ENCODE peak calls at places on chromosomes 11 and 22, in four cellular contexts. V is M059J, B is NCI-H2081, Y is pulmonary artery endothelial cell. C is an unnamed sample.
A peak's percentile ranks its signal among the peaks of the same experiment; 100 is the strongest.

GRCh38 chr22:45468872-45469572 is 33.7 kb upstream of the FBLN1 start:
- DNase-seq in B (no peak), Y (no peak), V (peak; percentile 78), C (no peak)

GRCh38 chr11:7904910-7905309 is 26.2 kb downstream of the OR10A6 start:
- DNase-seq in Y (no peak), B (no peak), V (peak; percentile 68), C (no peak)

GRCh38 chr11:2207212-2207611 is 35.6 kb upstream of the TH start:
- DNase-seq in B (no peak), V (no peak), Y (no peak), C (no peak)

GRCh38 chr11:118893662-118894061 is 10.0 kb downstream of the CXCR5 start:
- DNase-seq in V (no peak), Y (no peak), B (no peak), C (no peak)

GRCh38 chr22:40046126-40046525 is 51.4 kb downstream of the FAM83F start:
- DNase-seq in Y (no peak), B (no peak), V (no peak), C (no peak)

GRCh38 chr22:48431536-48432315 is 1395.9 kb downstream of the BRD1 start:
- DNase-seq in B (no peak), Y (no peak), V (no peak), C (no peak)

GRCh38 chr11:27700351-27701261 is at the start of gene BDNF:
- DNase-seq in Y (no peak), V (peak; percentile 68), B (peak; percentile 6), C (no peak)

GRCh38 chr22:49382451-49382735 is 445.3 kb downstream of the BRD1 start:
- DNase-seq in B (no peak), V (no peak), Y (no peak), C (no peak)

GRCh38 chr22:47129902-47130301 is 367.5 kb downstream of the TBC1D22A start:
- DNase-seq in V (no peak), Y (no peak), B (no peak), C (no peak)

GRCh38 chr11:11075515-11076171 is 217.8 kb upstream of the ZBED5 start:
- DNase-seq in Y (no peak), V (no peak), B (no peak), C (no peak)

GRCh38 chr11:71263391-71263790 is 11.0 kb upstream of the SHANK2 start:
- DNase-seq in B (no peak), Y (no peak), V (no peak), C (no peak)

GRCh38 chr11:130765951-130766649 is 150.2 kb downstream of the SNX19 start:
- DNase-seq in Y (no peak), B (peak; percentile 9), V (peak; percentile 64), C (no peak)

GRCh38 chr11:126716456-126717083 is 284.0 kb downstream of the KIRREL3 start:
- DNase-seq in V (peak; percentile 60), B (peak; percentile 65), Y (no peak), C (peak; percentile 53)

GRCh38 chr11:16843307-16843706 is 104.9 kb downstream of the C11orf58 start:
- DNase-seq in V (no peak), Y (no peak), B (peak; percentile 86), C (peak; percentile 91)

GRCh38 chr22:24950272-24950902 is 2.1 kb upstream of the KIAA1671 start:
- DNase-seq in Y (no peak), V (peak; percentile 64), B (peak; percentile 8), C (no peak)

GRCh38 chr11:58845342-58845741 is 838 bp upstream of the GLYATL2 start:
- DNase-seq in Y (no peak), V (no peak), B (no peak), C (no peak)

GRCh38 chr11:65871811-65872548 is 620 bp downstream of the EFEMP2 start:
- DNase-seq in B (no peak), V (no peak), Y (no peak), C (no peak)

GRCh38 chr22:37330200-37331033 is 48.1 kb downstream of the CYTH4 start:
- DNase-seq in V (peak; percentile 47), B (peak; percentile 22), Y (no peak), C (peak; percentile 68)

GRCh38 chr11:75208444-75208843 is 32.1 kb upstream of the TPBGL start:
- DNase-seq in V (no peak), Y (no peak), B (no peak), C (no peak)

GRCh38 chr11:126115253-126115540 is 52.5 kb upstream of the CDON start:
- DNase-seq in Y (no peak), V (peak; percentile 86), B (peak; percentile 96), C (peak; percentile 97)

GRCh38 chr11:40302669-40303068 is 1156.8 kb downstream of the LRRC4C start:
- DNase-seq in B (no peak), V (peak; percentile 14), Y (peak; percentile 26), C (no peak)

GRCh38 chr11:133049244-133050019 is 482.9 kb downstream of the OPCML start:
- DNase-seq in Y (no peak), V (no peak), B (no peak), C (no peak)

GRCh38 chr11:46352063-46352841 is 5.0 kb downstream of the DGKZ start:
- DNase-seq in B (peak; percentile 29), Y (no peak), V (no peak), C (no peak)

GRCh38 chr11:118415739-118416068 is 14.3 kb downstream of the ATP5MG start:
- DNase-seq in V (peak; percentile 99), Y (peak; percentile 83), B (peak; percentile 35), C (no peak)

GRCh38 chr11:27698872-27699241 is 1.4 kb downstream of the BDNF start:
- DNase-seq in B (peak; percentile 72), Y (peak; percentile 64), V (peak; percentile 92), C (peak; percentile 54)

GRCh38 chr11:1868636-1869291 is 15.9 kb downstream of the LSP1 start:
- DNase-seq in B (no peak), Y (no peak), V (peak; percentile 42), C (no peak)

C was measured in NCI-H1092 treated with DMSO at 0.1 percent for 48 hours.